ENCODE peak calls at places on chromosomes 1 and 21, in seven cellular contexts. One of them, this sample, is unnamed.

GRCh38 chr1:153578936-153579335 is 13.3 kb upstream of the S100A2 start:
- DNase-seq in fibroblast of lung: no peak
- DNase-seq in PC-3: no peak
- DNase-seq in cardiac muscle cell: no peak
- DNase-seq in breast epithelium: no peak
- DNase-seq in left lung: no peak
- DNase-seq in body of pancreas: no peak
- DNase-seq in this sample: no peak

GRCh38 chr1:119279441-119280415 is 88.9 kb upstream of the HAO2 start:
- DNase-seq in PC-3: peak; percentile 92
- DNase-seq in body of pancreas: no peak
- DNase-seq in breast epithelium: peak; percentile 33
- DNase-seq in left lung: no peak
- DNase-seq in fibroblast of lung: peak; percentile 46
- DNase-seq in cardiac muscle cell: no peak
- DNase-seq in this sample: no peak

GRCh38 chr1:6783956-6784559 is 1.2 kb upstream of the CAMTA1 start:
- DNase-seq in PC-3: peak; percentile 41
- DNase-seq in fibroblast of lung: peak; percentile 33
- DNase-seq in left lung: no peak
- DNase-seq in cardiac muscle cell: no peak
- DNase-seq in breast epithelium: no peak
- DNase-seq in body of pancreas: no peak
- DNase-seq in this sample: no peak

GRCh38 chr1:157272899-157273774 is 134.9 kb upstream of the ETV3 start:
- DNase-seq in cardiac muscle cell: no peak
- DNase-seq in body of pancreas: no peak
- DNase-seq in PC-3: no peak
- DNase-seq in left lung: no peak
- DNase-seq in fibroblast of lung: no peak
- DNase-seq in breast epithelium: no peak
- DNase-seq in this sample: no peak

GRCh38 chr1:40944841-40945430 is 34.6 kb upstream of the CTPS1 start:
- DNase-seq in body of pancreas: peak; percentile 79
- DNase-seq in PC-3: peak; percentile 17
- DNase-seq in breast epithelium: peak; percentile 70
- DNase-seq in left lung: no peak
- DNase-seq in fibroblast of lung: peak; percentile 45
- DNase-seq in cardiac muscle cell: no peak
- DNase-seq in this sample: no peak

GRCh38 chr1:33897092-33897725 is 33.3 kb downstream of the HMGB4 start:
- DNase-seq in left lung: no peak
- DNase-seq in PC-3: no peak
- DNase-seq in fibroblast of lung: no peak
- DNase-seq in breast epithelium: no peak
- DNase-seq in cardiac muscle cell: no peak
- DNase-seq in body of pancreas: no peak
- DNase-seq in this sample: no peak

GRCh38 chr1:234240680-234241079 is 132.6 kb upstream of the COA6 start:
- DNase-seq in body of pancreas: no peak
- DNase-seq in left lung: no peak
- DNase-seq in fibroblast of lung: no peak
- DNase-seq in cardiac muscle cell: no peak
- DNase-seq in breast epithelium: no peak
- DNase-seq in PC-3: no peak
- DNase-seq in this sample: no peak

GRCh38 chr1:3324704-3325535 is 129.5 kb upstream of the ARHGEF16 start:
- DNase-seq in left lung: peak; percentile 62
- DNase-seq in PC-3: no peak
- DNase-seq in fibroblast of lung: no peak
- DNase-seq in cardiac muscle cell: no peak
- DNase-seq in body of pancreas: no peak
- DNase-seq in breast epithelium: no peak
- DNase-seq in this sample: no peak

GRCh38 chr1:64497484-64497883 is 27.6 kb downstream of the CACHD1 start:
- DNase-seq in cardiac muscle cell: no peak
- DNase-seq in fibroblast of lung: no peak
- DNase-seq in breast epithelium: no peak
- DNase-seq in body of pancreas: no peak
- DNase-seq in PC-3: no peak
- DNase-seq in left lung: no peak
- DNase-seq in this sample: no peak

GRCh38 chr21:44013380-44014088 is 1.4 kb downstream of the TRAPPC10 start:
- DNase-seq in cardiac muscle cell: no peak
- DNase-seq in body of pancreas: no peak
- DNase-seq in breast epithelium: no peak
- DNase-seq in left lung: no peak
- DNase-seq in fibroblast of lung: no peak
- DNase-seq in PC-3: peak; percentile 25
- DNase-seq in this sample: no peak

GRCh38 chr1:80064524-80064923 is 1058.0 kb upstream of the ADGRL4 start:
- DNase-seq in left lung: no peak
- DNase-seq in body of pancreas: no peak
- DNase-seq in PC-3: peak; percentile 72
- DNase-seq in cardiac muscle cell: no peak
- DNase-seq in fibroblast of lung: no peak
- DNase-seq in breast epithelium: no peak
- DNase-seq in this sample: no peak

GRCh38 chr1:88890790-88891317 is 513 bp downstream of the GTF2B start:
- DNase-seq in PC-3: peak; percentile 30
- DNase-seq in fibroblast of lung: peak; percentile 41
- DNase-seq in cardiac muscle cell: peak; percentile 62
- DNase-seq in body of pancreas: peak; percentile 53
- DNase-seq in left lung: no peak
- DNase-seq in breast epithelium: no peak
- DNase-seq in this sample: no peak

GRCh38 chr1:54982739-54983138 is 2.3 kb downstream of the TMEM61 start:
- DNase-seq in left lung: no peak
- DNase-seq in fibroblast of lung: no peak
- DNase-seq in PC-3: no peak
- DNase-seq in cardiac muscle cell: no peak
- DNase-seq in body of pancreas: peak; percentile 50
- DNase-seq in breast epithelium: peak; percentile 16
- DNase-seq in this sample: no peak

GRCh38 chr1:179025975-179026812 is 500 bp downstream of the FAM20B start:
- DNase-seq in cardiac muscle cell: peak; percentile 93
- DNase-seq in PC-3: peak; percentile 76
- DNase-seq in fibroblast of lung: peak; percentile 52
- DNase-seq in breast epithelium: peak; percentile 32
- DNase-seq in body of pancreas: peak; percentile 89
- DNase-seq in left lung: peak; percentile 96
- DNase-seq in this sample: peak; percentile 83

GRCh38 chr21:43740497-43741156 is 21.7 kb downstream of the PDXK start:
- DNase-seq in body of pancreas: peak; percentile 77
- DNase-seq in PC-3: no peak
- DNase-seq in fibroblast of lung: no peak
- DNase-seq in cardiac muscle cell: peak; percentile 87
- DNase-seq in left lung: no peak
- DNase-seq in breast epithelium: peak; percentile 96
- DNase-seq in this sample: no peak

GRCh38 chr21:39373634-39374033 is 24.7 kb upstream of the HMGN1 start:
- DNase-seq in PC-3: peak; percentile 73
- DNase-seq in fibroblast of lung: peak; percentile 36
- DNase-seq in breast epithelium: no peak
- DNase-seq in body of pancreas: no peak
- DNase-seq in left lung: no peak
- DNase-seq in cardiac muscle cell: peak; percentile 53
- DNase-seq in this sample: no peak

GRCh38 chr1:33736496-33736895 is 127.4 kb upstream of the HMGB4 start:
- DNase-seq in cardiac muscle cell: no peak
- DNase-seq in PC-3: no peak
- DNase-seq in fibroblast of lung: no peak
- DNase-seq in left lung: no peak
- DNase-seq in breast epithelium: no peak
- DNase-seq in body of pancreas: no peak
- DNase-seq in this sample: no peak

GRCh38 chr1:28927442-28928305 is 13.3 kb downstream of the EPB41 start:
- DNase-seq in body of pancreas: no peak
- DNase-seq in PC-3: no peak
- DNase-seq in left lung: no peak
- DNase-seq in fibroblast of lung: peak; percentile 78
- DNase-seq in cardiac muscle cell: no peak
- DNase-seq in breast epithelium: no peak
- DNase-seq in this sample: no peak

GRCh38 chr21:43585924-43586411 is 73.3 kb downstream of the HSF2BP start:
- DNase-seq in left lung: no peak
- DNase-seq in cardiac muscle cell: peak; percentile 35
- DNase-seq in body of pancreas: peak; percentile 72
- DNase-seq in fibroblast of lung: peak; percentile 98
- DNase-seq in breast epithelium: peak; percentile 92
- DNase-seq in PC-3: peak; percentile 100
- DNase-seq in this sample: no peak

GRCh38 chr1:45326627-45327591 is at the start of gene HPDL:
- DNase-seq in body of pancreas: peak; percentile 73
- DNase-seq in breast epithelium: no peak
- DNase-seq in left lung: peak; percentile 85
- DNase-seq in fibroblast of lung: peak; percentile 53
- DNase-seq in cardiac muscle cell: peak; percentile 67
- DNase-seq in PC-3: no peak
- DNase-seq in this sample: peak; percentile 87

GRCh38 chr21:45352621-45353125 is 52.3 kb upstream of the COL18A1 start:
- DNase-seq in fibroblast of lung: no peak
- DNase-seq in body of pancreas: no peak
- DNase-seq in PC-3: no peak
- DNase-seq in cardiac muscle cell: no peak
- DNase-seq in left lung: peak; percentile 65
- DNase-seq in breast epithelium: no peak
- DNase-seq in this sample: peak; percentile 45

GRCh38 chr1:118902299-118903270 is 85.6 kb downstream of the TBX15 start:
- DNase-seq in fibroblast of lung: no peak
- DNase-seq in body of pancreas: no peak
- DNase-seq in breast epithelium: no peak
- DNase-seq in PC-3: peak; percentile 43
- DNase-seq in cardiac muscle cell: no peak
- DNase-seq in left lung: no peak
- DNase-seq in this sample: no peak

DNA sequence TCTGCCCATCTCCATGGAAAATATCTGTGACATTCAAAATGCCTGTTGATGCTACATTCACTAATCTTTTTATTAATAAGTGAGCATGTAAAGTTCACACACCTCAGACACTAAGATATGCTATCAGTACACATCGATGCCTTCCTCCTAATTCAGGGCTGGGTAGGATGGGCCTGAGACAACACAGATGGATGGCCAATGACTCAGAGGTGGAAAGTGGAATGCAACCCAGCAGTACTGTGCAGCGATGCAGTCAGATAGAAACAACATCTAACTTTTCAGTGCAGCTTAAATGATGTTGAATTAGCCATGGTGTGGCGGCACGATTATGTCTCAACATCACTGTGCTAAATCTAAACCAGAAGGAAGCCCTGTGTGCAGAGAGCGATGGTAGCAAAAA is 161.6 kb upstream of the KCNJ15 start:
- DNase-seq in PC-3: no peak
- DNase-seq in body of pancreas: no peak
- DNase-seq in fibroblast of lung: no peak
- DNase-seq in cardiac muscle cell: no peak
- DNase-seq in left lung: no peak
- DNase-seq in breast epithelium: no peak
- DNase-seq in this sample: no peak
- H3K4me1 ChIP-seq in PC-3: no peaks in the 10 kb centered on the region
- H3K4me1 ChIP-seq in body of pancreas: no peaks in the 10 kb centered on the region
- H3K4me1 ChIP-seq in fibroblast of lung: no peaks in the 10 kb centered on the region
- H3K4me1 ChIP-seq in cardiac muscle cell: no peaks in the 10 kb centered on the region
- H3K4me1 ChIP-seq in left lung: no peaks in the 10 kb centered on the region
- H3K4me1 ChIP-seq in breast epithelium: no peaks in the 10 kb centered on the region
- H3K4me1 ChIP-seq in this sample: no peaks in the 10 kb centered on the region

GRCh38 chr1:16018308-16018707 is 465 bp upstream of the HSPB7 start:
- DNase-seq in breast epithelium: no peak
- DNase-seq in PC-3: no peak
- DNase-seq in body of pancreas: no peak
- DNase-seq in left lung: no peak
- DNase-seq in cardiac muscle cell: no peak
- DNase-seq in fibroblast of lung: no peak
- DNase-seq in this sample: no peak
- H3K27ac ChIP-seq in breast epithelium: peak overlapping the region; percentile 85
- H3K27ac ChIP-seq in PC-3: no peak overlapping the region
- H3K27ac ChIP-seq in body of pancreas: peak overlapping the region; percentile 65
- H3K27ac ChIP-seq in left lung: peak overlapping the region; percentile 70
- H3K27ac ChIP-seq in cardiac muscle cell: peak overlapping the region; percentile 100
- H3K27ac ChIP-seq in fibroblast of lung: peak overlapping the region; percentile 81
- H3K27ac ChIP-seq in this sample: peak overlapping the region; percentile 99

DNA sequence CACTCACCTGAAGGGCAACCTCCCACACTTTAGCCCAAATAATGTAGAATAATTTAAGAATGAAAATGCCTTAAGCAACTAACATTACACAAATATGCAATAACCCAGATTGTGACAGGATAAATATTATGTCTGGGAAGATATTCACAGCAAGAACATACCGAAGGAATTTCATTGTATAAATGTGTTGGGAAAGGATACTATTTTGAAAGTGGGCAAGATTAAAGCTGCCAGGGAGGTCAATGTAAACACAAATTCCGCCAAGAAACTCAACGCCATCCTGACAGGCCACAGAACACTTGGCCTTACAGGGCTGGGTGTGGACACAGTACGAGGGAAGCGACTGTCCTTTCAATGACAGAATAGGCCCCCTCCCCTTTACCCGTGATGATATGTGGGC is 173.3 kb downstream of the RUNX1 start:
- DNase-seq in PC-3: no peak
- DNase-seq in fibroblast of lung: peak; percentile 64
- DNase-seq in cardiac muscle cell: no peak
- DNase-seq in breast epithelium: no peak
- DNase-seq in body of pancreas: no peak
- DNase-seq in left lung: no peak
- DNase-seq in this sample: no peak
- H3K4me1 ChIP-seq in PC-3: peaks cover 45% of the 10 kb centered on the region
- H3K4me1 ChIP-seq in fibroblast of lung: peaks cover 17% of the 10 kb centered on the region
- H3K4me1 ChIP-seq in cardiac muscle cell: no peaks in the 10 kb centered on the region
- H3K4me1 ChIP-seq in breast epithelium: peaks cover 6% of the 10 kb centered on the region
- H3K4me1 ChIP-seq in body of pancreas: peaks cover 18% of the 10 kb centered on the region
- H3K4me1 ChIP-seq in left lung: peaks cover 58% of the 10 kb centered on the region
- H3K4me1 ChIP-seq in this sample: no peaks in the 10 kb centered on the region

DNA sequence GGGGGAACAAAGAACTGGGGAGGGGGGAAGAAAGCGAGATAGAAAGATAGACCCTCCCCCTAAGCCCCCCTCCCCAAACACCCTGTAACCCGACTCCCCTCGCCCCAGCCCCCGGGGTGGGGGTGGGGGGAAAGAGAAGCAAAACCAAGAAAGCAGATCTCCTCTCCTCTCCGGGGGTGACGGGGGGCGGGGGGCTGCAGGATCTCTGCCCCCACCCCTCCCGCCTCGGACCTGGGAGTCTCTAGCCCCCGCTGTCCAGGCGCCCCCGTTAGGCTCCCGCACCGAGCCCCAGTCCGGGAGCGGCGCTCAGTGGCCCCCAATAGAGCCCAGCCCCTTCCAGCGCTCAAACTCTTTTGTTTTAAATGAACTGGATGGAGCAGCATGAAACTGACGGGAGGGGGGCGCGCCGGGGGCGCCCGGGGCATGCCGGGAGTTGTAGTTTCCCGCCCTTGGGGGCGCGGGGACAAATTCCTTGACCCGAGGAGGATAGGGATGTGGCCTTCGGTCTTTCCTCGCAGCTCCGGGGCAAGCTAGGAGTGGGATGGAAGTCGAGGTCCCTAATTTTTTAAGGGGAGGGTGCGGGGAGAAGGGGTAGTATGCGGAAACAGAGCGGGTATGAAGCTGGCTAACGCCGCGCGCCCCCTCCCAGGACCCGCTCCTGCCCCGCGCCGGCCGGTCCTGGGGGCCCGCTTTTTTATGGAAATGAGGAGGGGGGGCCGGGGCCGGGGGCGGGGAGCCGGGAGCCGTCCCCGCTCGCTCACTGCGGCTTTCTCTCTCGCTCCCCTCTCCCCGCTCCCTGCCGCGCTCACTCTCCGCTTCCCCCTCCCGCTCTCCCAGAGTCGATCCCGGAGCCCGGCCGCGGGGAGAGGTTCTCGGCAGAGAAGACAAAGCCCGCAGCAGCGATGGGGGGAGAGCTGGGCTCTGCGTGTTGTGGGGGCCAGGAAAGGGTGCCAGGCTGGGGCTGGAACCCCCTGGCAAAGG is at the start of gene MEX3A:
- DNase-seq in body of pancreas: peak; percentile 71
- DNase-seq in left lung: peak; percentile 89
- DNase-seq in fibroblast of lung: peak; percentile 73
- DNase-seq in cardiac muscle cell: peak; percentile 94
- DNase-seq in PC-3: peak; percentile 77
- DNase-seq in breast epithelium: peak; percentile 75
- DNase-seq in this sample: peak; percentile 85
- H3K27ac ChIP-seq in body of pancreas: peak within 1 kb of the TSS; percentile 28
- H3K27ac ChIP-seq in left lung: peak within 1 kb of the TSS; percentile 45
- H3K27ac ChIP-seq in fibroblast of lung: peak within 1 kb of the TSS; percentile 14
- H3K27ac ChIP-seq in cardiac muscle cell: peak within 1 kb of the TSS; percentile 92
- H3K27ac ChIP-seq in PC-3: no peak within 1 kb of the TSS
- H3K27ac ChIP-seq in breast epithelium: peak within 1 kb of the TSS; percentile 79
- H3K27ac ChIP-seq in this sample: no peak within 1 kb of the TSS

This sample was measured in aorta.